ENCODE peak calls at places on chromosomes 4 and X, in ten cellular contexts. I is left lung, F is tibial nerve, S is GM23338, C is OCI-LY7, D is uterus, R is suprapubic skin, Z is MM.1S, J is fibroblast of lung, N is astrocyte. O is an unnamed sample.

GRCh38 chr4:162164881-162165528 is 1.2 kb upstream of the FSTL5 start:
- DNase-seq in F (no peak), R (no peak), C (no peak), S (no peak), I (no peak), D (no peak), N (peak; percentile 1), Z (no peak), J (peak; percentile 25), O (no peak)

GRCh38 chr4:39591290-39591689 is 47.4 kb downstream of the SMIM14 start:
- DNase-seq in I (no peak), F (no peak), S (no peak), C (peak; percentile 49), R (no peak), J (no peak), D (no peak), Z (peak; percentile 31), N (no peak), O (no peak)

GRCh38 chr4:11585506-11585905 is 156.8 kb upstream of the HS3ST1 start:
- DNase-seq in N (no peak), D (peak; percentile 16), F (peak; percentile 34), I (no peak), J (no peak), Z (no peak), C (no peak), S (no peak), R (no peak), O (no peak)

GRCh38 chr4:108360857-108361820 is 192.4 kb upstream of the LEF1 start:
- DNase-seq in N (peak; percentile 97), F (no peak), S (peak; percentile 69), I (no peak), J (peak; percentile 98), D (no peak), C (no peak), R (no peak), Z (no peak), O (no peak)

GRCh38 chrX:54921427-54922021 is 900 bp downstream of the TRO start:
- DNase-seq in Z (peak; percentile 60), N (peak; percentile 52), R (no peak), I (peak; percentile 36), D (peak; percentile 66), C (no peak), S (peak; percentile 78), F (peak; percentile 29), J (peak; percentile 68), O (peak; percentile 65)

GRCh38 chr4:105596676-105597075 is 44.3 kb downstream of the ARHGEF38 start:
- DNase-seq in C (no peak), S (peak; percentile 49), J (no peak), Z (no peak), R (no peak), N (no peak), D (no peak), F (no peak), I (no peak), O (no peak)

GRCh38 chr4:185346975-185347601 is 48.6 kb downstream of the LRP2BP start:
- DNase-seq in Z (no peak), S (no peak), I (no peak), F (no peak), D (no peak), J (peak; percentile 92), R (no peak), C (no peak), N (peak; percentile 89), O (no peak)

GRCh38 chr4:15714616-15715015 is 11.8 kb downstream of the BST1 start:
- DNase-seq in C (no peak), F (no peak), Z (no peak), D (no peak), N (peak; percentile 79), R (no peak), S (no peak), J (peak; percentile 80), I (no peak), O (no peak)

GRCh38 chr4:122827899-122828601 is 1.4 kb downstream of the FGF2 start:
- DNase-seq in N (peak; percentile 64), D (peak; percentile 72), C (peak; percentile 39), R (peak; percentile 68), Z (peak; percentile 98), J (peak; percentile 73), I (no peak), S (peak; percentile 95), F (peak; percentile 38), O (no peak)

GRCh38 chr4:1565598-1566295 is 118.4 kb downstream of the FAM53A start:
- DNase-seq in J (no peak), N (no peak), I (peak; percentile 56), D (no peak), F (no peak), C (no peak), Z (no peak), S (peak; percentile 24), R (no peak), O (peak; percentile 3)

GRCh38 chr4:73415807-73416238 is 11.7 kb downstream of the ALB start:
- DNase-seq in F (no peak), D (no peak), S (no peak), I (no peak), C (no peak), R (no peak), J (no peak), Z (no peak), N (no peak), O (no peak)

GRCh38 chrX:111652719-111653118 is 28.3 kb upstream of the ALG13 start:
- DNase-seq in N (no peak), I (no peak), F (no peak), Z (no peak), C (no peak), D (no peak), S (peak; percentile 16), R (no peak), J (no peak), O (no peak)

GRCh38 chr4:3688018-3688998 is 77.9 kb upstream of the ADRA2C start:
- DNase-seq in Z (no peak), F (no peak), N (no peak), J (peak; percentile 6), R (peak; percentile 43), S (no peak), C (no peak), D (peak; percentile 9), I (peak; percentile 58), O (no peak)

GRCh38 chr4:34293459-34293858 is 1950.9 kb downstream of the ARAP2 start:
- DNase-seq in J (no peak), D (no peak), S (no peak), F (no peak), N (no peak), Z (no peak), I (no peak), C (no peak), R (no peak), O (no peak)

GRCh38 chr4:56082809-56083208 is 134.1 kb downstream of the CEP135 start:
- DNase-seq in R (no peak), J (no peak), F (no peak), S (no peak), Z (no peak), C (peak; percentile 26), D (no peak), N (no peak), I (no peak), O (no peak)

GRCh38 chrX:28997716-28998115 is 410.5 kb downstream of the IL1RAPL1 start:
- DNase-seq in F (no peak), J (peak; percentile 54), N (peak; percentile 52), R (no peak), I (no peak), C (no peak), D (no peak), S (no peak), Z (no peak), O (no peak)
- H3K27ac ChIP-seq in F (no peak overlapping the region), J (no peak overlapping the region), N (no peak overlapping the region), R (no peak overlapping the region), I (no peak overlapping the region), C (no peak overlapping the region), D (no peak overlapping the region), S (no peak overlapping the region), Z (no peak overlapping the region), O (no peak overlapping the region)

DNA sequence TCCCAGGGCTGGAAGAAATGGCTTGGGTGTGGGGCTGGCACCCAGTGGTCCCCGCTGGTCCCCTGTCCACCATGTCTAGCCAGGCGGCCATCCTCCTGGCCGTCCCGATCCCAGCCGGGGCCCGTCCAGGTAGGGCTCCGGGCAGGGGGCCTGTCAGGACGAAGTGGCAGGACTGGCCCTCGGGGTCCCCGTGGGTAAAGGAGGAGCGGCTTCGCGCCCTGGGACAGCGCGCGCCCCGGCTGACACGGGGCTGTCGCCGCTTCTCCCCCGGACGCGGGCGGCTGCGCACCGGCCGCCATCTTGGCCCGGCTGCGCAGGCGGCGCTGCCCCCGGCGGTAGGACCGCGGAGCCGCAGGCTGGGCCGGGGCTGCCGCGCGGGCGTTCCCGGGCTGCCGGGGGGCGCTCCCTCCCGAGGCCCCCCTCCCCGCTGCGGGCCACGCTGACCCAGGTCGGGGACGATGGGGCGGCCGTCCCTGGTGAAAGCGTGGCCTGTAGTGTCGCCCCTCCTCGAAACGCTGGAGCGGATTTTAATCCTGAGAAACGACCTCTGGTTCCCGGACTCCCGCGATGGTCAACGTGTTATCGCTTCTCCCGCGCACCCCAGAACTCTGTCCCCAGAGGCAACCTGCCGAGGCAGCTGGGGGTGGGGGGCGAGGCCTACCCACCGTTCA is 60.4 kb upstream of the BCOR start:
- DNase-seq in J (no peak), D (peak; percentile 27), C (peak; percentile 51), R (peak; percentile 66), F (no peak), N (no peak), I (peak; percentile 87), S (peak; percentile 64), Z (no peak), O (no peak)
- TF ChIP-seq CTCF in J (no peak), D (peak; percentile 85), C (peak; percentile 24), R (peak; percentile 35), F (peak; percentile 76), N (no peak), I (peak; percentile 46), S (no peak), Z (no peak), O (peak; percentile 57)

GRCh38 chrX:10039821-10040793 is 72.9 kb downstream of the CLDN34 start:
- DNase-seq in S (no peak), F (no peak), J (no peak), D (no peak), I (no peak), N (no peak), C (no peak), R (no peak), Z (no peak), O (no peak)
- H3K27ac ChIP-seq in S (peak overlapping the region; percentile 92), F (no peak overlapping the region), J (no peak overlapping the region), D (no peak overlapping the region), I (no peak overlapping the region), N (no peak overlapping the region), C (no peak overlapping the region), R (no peak overlapping the region), Z (no peak overlapping the region), O (no peak overlapping the region)

GRCh38 chrX:3655181-3655580 is 58.3 kb downstream of the PRKX start:
- DNase-seq in D (no peak), N (no peak), S (no peak), J (no peak), R (no peak), F (no peak), Z (no peak), I (no peak), C (no peak), O (no peak)

GRCh38 chrX:3648084-3648483 is 65.4 kb downstream of the PRKX start:
- DNase-seq in C (no peak), D (no peak), N (no peak), J (no peak), S (no peak), F (no peak), Z (no peak), R (no peak), I (no peak), O (no peak)

GRCh38 chrX:3653111-3653510 is 60.3 kb downstream of the PRKX start:
- DNase-seq in C (no peak), Z (no peak), S (no peak), J (no peak), D (no peak), I (no peak), R (no peak), N (no peak), F (no peak), O (no peak)

GRCh38 chrX:3651272-3651671 is 62.2 kb downstream of the PRKX start:
- DNase-seq in S (peak; percentile 12), R (no peak), Z (peak; percentile 7), N (no peak), D (no peak), F (no peak), I (no peak), J (peak; percentile 21), C (peak; percentile 24), O (no peak)
- TF ChIP-seq CTCF in S (peak; percentile 56), R (no peak), Z (peak; percentile 41), N (peak; percentile 38), D (peak; percentile 26), F (peak; percentile 69), I (no peak), J (peak; percentile 33), C (peak; percentile 76), O (peak; percentile 42)

O was measured in heart right ventricle.